ENCODE peak calls at places on chromosome 11, in four cellular contexts. H, E, D and N are unnamed samples.

GRCh38 chr11:100512475-100512874 is 174.6 kb upstream of the ARHGAP42 start:
- DNase-seq in H (no peak), E (no peak), D (no peak), N (no peak)

GRCh38 chr11:64887757-64888405 is 9.5 kb upstream of the EHD1 start:
- DNase-seq in H (peak; percentile 92), E (peak; percentile 91), D (peak; percentile 46), N (peak; percentile 90)

GRCh38 chr11:111301004-111301839 is 2.9 kb downstream of the POU2AF3 start:
- DNase-seq in H (no peak), E (no peak), D (no peak), N (no peak)

GRCh38 chr11:91295591-91295990 is 929.0 kb upstream of the FAT3 start:
- DNase-seq in H (no peak), E (no peak), D (no peak), N (no peak)

GRCh38 chr11:61973603-61974162 is 6.2 kb upstream of the FTH1 start:
- DNase-seq in H (no peak), E (no peak), D (peak; percentile 53), N (no peak)

GRCh38 chr11:105245781-105246315 is 106.3 kb upstream of the CARD18 start:
- DNase-seq in H (no peak), E (no peak), D (no peak), N (no peak)

GRCh38 chr11:120236169-120237107 is 3.5 kb upstream of the POU2F3 start:
- DNase-seq in H (peak; percentile 70), E (no peak), D (no peak), N (no peak)

GRCh38 chr11:64810891-64811272 is 531 bp upstream of the MEN1 start:
- DNase-seq in H (no peak), E (peak; percentile 30), D (peak; percentile 77), N (no peak)

GRCh38 chr11:34356576-34356917 is 1.3 kb downstream of the ABTB2 start:
- DNase-seq in H (no peak), E (peak; percentile 29), D (no peak), N (no peak)

GRCh38 chr11:61959678-61960077 is 7.8 kb downstream of the FTH1 start:
- DNase-seq in H (no peak), E (peak; percentile 9), D (no peak), N (no peak)

GRCh38 chr11:73194593-73194992 is 23.5 kb upstream of the P2RY2 start:
- DNase-seq in H (no peak), E (peak; percentile 12), D (no peak), N (no peak)

GRCh38 chr11:2831826-2832717 is 53.5 kb downstream of the CDKN1C start:
- DNase-seq in H (no peak), E (no peak), D (no peak), N (no peak)

GRCh38 chr11:59336176-59336575 is 22.5 kb upstream of the OR5AN1 start:
- DNase-seq in H (no peak), E (no peak), D (no peak), N (no peak)

GRCh38 chr11:112616292-112617088 is 344.7 kb upstream of the NCAM1 start:
- DNase-seq in H (no peak), E (no peak), D (no peak), N (no peak)

GRCh38 chr11:9160166-9160565 is 68.8 kb upstream of the SCUBE2 start:
- DNase-seq in H (no peak), E (no peak), D (no peak), N (no peak)

GRCh38 chr11:9155930-9156329 is 64.5 kb upstream of the SCUBE2 start:
- DNase-seq in H (peak; percentile 47), E (no peak), D (no peak), N (no peak)

GRCh38 chr11:9153651-9154050 is 62.3 kb upstream of the SCUBE2 start:
- DNase-seq in H (no peak), E (no peak), D (no peak), N (no peak)

DNA sequence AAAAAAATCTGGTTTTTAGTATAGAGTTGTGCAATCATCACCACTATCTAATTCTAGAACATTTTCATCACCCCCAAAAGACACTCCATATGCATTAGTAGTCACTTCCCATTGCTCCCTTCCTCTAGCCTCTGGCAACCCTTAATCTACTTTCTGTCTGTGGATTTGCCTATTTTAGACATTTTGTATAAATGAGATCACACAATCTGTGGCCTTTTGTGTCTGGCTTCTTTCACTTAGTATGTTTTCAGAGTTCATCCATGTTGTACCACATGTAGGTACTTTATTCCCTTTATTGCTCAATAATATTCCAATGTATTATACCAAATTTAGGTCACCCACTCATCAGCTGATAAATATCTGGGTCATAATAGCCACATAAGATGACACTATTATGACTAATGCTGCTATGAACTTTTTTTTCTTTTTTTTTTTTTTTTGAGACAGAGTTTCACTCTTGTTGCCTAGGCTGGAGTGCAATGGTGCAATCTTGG is 67.5 kb upstream of the SCUBE2 start:
- DNase-seq in H (no peak), E (no peak), D (no peak), N (no peak)
- TF ChIP-seq ELF4 in H (no peak), E (no peak), D (no peak), N (no peak)

DNA sequence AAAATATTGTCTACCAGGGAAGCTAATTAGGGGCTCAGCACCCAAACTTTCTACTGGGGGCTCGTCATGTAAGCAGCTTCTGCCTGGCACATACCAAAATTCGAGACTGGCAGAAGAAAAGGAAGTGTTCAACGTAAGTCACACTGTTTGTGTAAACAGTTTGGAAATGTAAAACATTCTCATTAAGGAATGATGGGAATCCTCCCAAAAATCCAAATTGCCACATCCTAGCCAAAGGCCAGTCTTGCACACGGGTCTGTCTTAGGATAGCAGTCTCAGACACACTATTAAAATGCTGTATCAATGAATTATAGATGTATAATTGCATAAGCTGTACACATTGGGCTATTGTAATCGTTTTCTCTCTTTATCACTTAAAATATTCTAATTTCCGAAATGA is 28.9 kb downstream of the CUL5 start:
- DNase-seq in H (no peak), E (no peak), D (no peak), N (no peak)
- TF ChIP-seq ELF4 in H (no peak), E (no peak), D (no peak), N (no peak)

GRCh38 chr11:86176165-86176884 is 68.2 kb upstream of the EED start:
- DNase-seq in H (peak; percentile 89), E (no peak), D (peak; percentile 42), N (no peak)
- TF ChIP-seq ELF4 in H (peak; percentile 69), E (no peak), D (no peak), N (no peak)

GRCh38 chr11:96708469-96708868 is 318.7 kb downstream of the JRKL start:
- DNase-seq in H (no peak), E (no peak), D (no peak), N (no peak)
- TF ChIP-seq ELF4 in H (no peak), E (no peak), D (no peak), N (no peak)